ENCODE peak calls at places on chromosomes 3 and 15, in five cellular contexts. A is GM12878, X is fibroblast of lung, F is mammary epithelial cell, J is hepatocyte. Q is an unnamed sample. For H3K36me3, the result is how much of the 10 kb centered on the place peaks cover.

GRCh38 chr3:90062631-90063200 is 955.3 kb downstream of the EPHA3 start:
- DNase-seq in A (no peak), X (no peak), F (peak), J (no peak), Q (no peak)

GRCh38 chr15:95812491-95812890 is 518.0 kb upstream of the NR2F2 start:
- DNase-seq in A (no peak), X (peak), F (no peak), J (no peak), Q (no peak)

GRCh38 chr3:30188713-30189112 is 417.7 kb upstream of the TGFBR2 start:
- DNase-seq in A (no peak), X (peak), F (peak), J (peak), Q (peak)

GRCh38 chr3:98398513-98398912 is 8.0 kb downstream of the OR5K3 start:
- DNase-seq in A (no peak), X (no peak), F (no peak), J (no peak), Q (no peak)

GRCh38 chr15:51341366-51342248 is at the start of gene GLDN:
- DNase-seq in A (no peak), X (peak), F (peak), J (peak), Q (no peak)

GRCh38 chr3:147427796-147428195 is 18.6 kb downstream of the ZIC1 start:
- DNase-seq in A (no peak), X (no peak), F (no peak), J (no peak), Q (no peak)

GRCh38 chr3:23341147-23341838 is 138.2 kb downstream of the UBE2E2 start:
- DNase-seq in A (peak), X (no peak), F (no peak), J (no peak), Q (peak)

GRCh38 chr3:130093741-130094391 is 12.2 kb downstream of the ALG1L2 start:
- DNase-seq in A (peak), X (no peak), F (no peak), J (no peak), Q (no peak)

GRCh38 chr15:35929740-35930444 is 383.9 kb upstream of the DPH6 start:
- DNase-seq in A (peak), X (no peak), F (no peak), J (no peak), Q (no peak)

GRCh38 chr15:52113708-52114107 is 1.1 kb upstream of the BCL2L10 start:
- DNase-seq in A (no peak), X (no peak), F (no peak), J (no peak), Q (no peak)

GRCh38 chr3:122011396-122011795 is 10.7 kb downstream of the ILDR1 start:
- DNase-seq in A (no peak), X (no peak), F (no peak), J (no peak), Q (no peak)

GRCh38 chr15:23416349-23417276 is 30.4 kb downstream of the GOLGA6L2 start:
- DNase-seq in A (no peak), X (no peak), F (no peak), J (no peak), Q (no peak)

GRCh38 chr3:145286937-145287336 is 874.0 kb downstream of the PLOD2 start:
- DNase-seq in A (no peak), X (no peak), F (no peak), J (no peak), Q (no peak)

GRCh38 chr15:81400640-81401236 is 26.7 kb upstream of the TMC3 start:
- DNase-seq in A (peak), X (peak), F (peak), J (peak), Q (peak)

GRCh38 chr3:179272385-179272784 is 21.5 kb upstream of the KCNMB3 start:
- DNase-seq in A (no peak), X (no peak), F (no peak), J (no peak), Q (peak)

GRCh38 chr15:51879555-51879954 is 50.1 kb downstream of the TMOD3 start:
- DNase-seq in A (no peak), X (peak), F (peak), J (no peak), Q (no peak)

GRCh38 chr3:72353236-72354105 is 494.8 kb downstream of the SHQ1 start:
- DNase-seq in A (no peak), X (no peak), F (peak), J (no peak), Q (no peak)

GRCh38 chr3:4757056-4757948 is 221.9 kb upstream of the BHLHE40 start:
- DNase-seq in A (no peak), X (no peak), F (no peak), J (peak), Q (no peak)

GRCh38 chr3:34696831-34697230 is 898.4 kb downstream of the PDCD6IP start:
- DNase-seq in A (no peak), X (no peak), F (no peak), J (no peak), Q (no peak)

GRCh38 chr15:80777836-80778620 is 1.1 kb upstream of the CEMIP start:
- DNase-seq in A (no peak), X (no peak), F (peak), J (no peak), Q (no peak)

GRCh38 chr15:93664180-93664951 is 567.0 kb upstream of the MCTP2 start:
- DNase-seq in A (no peak), X (no peak), F (no peak), J (no peak), Q (no peak)

GRCh38 chr15:44588541-44588940 is 51.6 kb downstream of the EIF3J start:
- DNase-seq in A (no peak), X (no peak), F (no peak), J (no peak), Q (no peak)

GRCh38 chr3:39144748-39145380 is 8.5 kb downstream of the CSRNP1 start:
- DNase-seq in A (no peak), X (no peak), F (no peak), J (no peak), Q (no peak)

GRCh38 chr15:92848852-92849598 is 51.1 kb upstream of the CHD2 start:
- DNase-seq in A (peak), X (peak), F (no peak), J (no peak), Q (no peak)

GRCh38 chr3:135155228-135155627 is 360.2 kb downstream of the EPHB1 start:
- DNase-seq in A (no peak), X (no peak), F (no peak), J (no peak), Q (no peak)

GRCh38 chr15:70863450-70864218 is 9.7 kb upstream of the LARP6 start:
- DNase-seq in A (no peak), X (peak), F (peak), J (peak), Q (peak)

GRCh38 chr15:63874616-63875015 is 40.9 kb upstream of the HERC1 start:
- DNase-seq in A (no peak), X (no peak), F (no peak), J (no peak), Q (no peak)

GRCh38 chr3:65376426-65376825 is 662.3 kb downstream of the MAGI1 start:
- DNase-seq in A (no peak), X (no peak), F (no peak), J (no peak), Q (no peak)

DNA sequence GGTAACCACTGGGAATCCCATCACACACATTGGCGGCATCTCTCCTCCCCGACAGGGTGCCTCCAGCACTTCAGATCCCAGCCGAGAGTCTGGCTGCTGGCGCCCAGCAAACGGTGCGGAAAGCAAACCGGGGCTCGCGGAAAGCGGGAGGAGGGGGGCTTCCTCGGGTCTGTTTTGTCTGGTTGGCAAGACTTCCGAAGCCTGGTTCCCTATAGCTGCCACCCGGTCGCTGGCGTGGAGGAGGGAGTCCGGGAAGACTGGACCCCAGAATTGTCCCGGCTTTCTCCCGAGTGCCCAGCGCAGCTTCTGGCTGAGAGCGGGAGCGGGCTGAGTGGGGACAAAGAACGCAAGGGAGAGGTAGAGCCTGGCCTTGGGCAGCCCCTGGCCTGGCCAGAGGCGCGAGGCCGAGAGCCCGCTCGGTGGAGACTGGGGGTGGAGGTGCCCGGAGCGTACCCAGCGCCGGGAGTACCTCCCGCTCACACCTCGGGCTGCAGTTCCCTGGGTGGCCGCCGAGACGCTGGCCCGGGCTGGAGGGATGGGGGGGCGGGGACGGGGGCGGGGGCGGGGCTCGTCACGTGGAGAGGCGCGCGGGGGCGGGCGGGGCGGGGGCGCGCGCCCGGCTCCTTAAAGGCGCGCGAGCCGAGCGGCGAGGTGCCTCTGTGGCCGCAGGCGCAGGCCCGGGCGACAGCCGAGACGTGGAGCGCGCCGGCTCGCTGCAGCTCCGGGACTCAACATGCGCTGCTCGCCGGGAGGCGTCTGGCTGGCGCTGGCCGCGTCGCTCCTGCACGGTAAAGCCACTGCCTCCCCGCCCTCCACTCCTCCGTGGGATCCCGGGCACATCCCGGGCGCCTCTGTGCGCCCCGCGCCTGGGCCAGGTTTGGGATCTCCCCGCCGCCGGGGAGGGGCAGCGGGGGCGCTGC is at the start of gene CHRNA7:
- DNase-seq in A (no peak), X (peak), F (peak), J (peak), Q (peak)
- TF ChIP-seq EZH2 in A (no peak), X (no peak), F (no peak), J (peak), Q (no peak)

DNA sequence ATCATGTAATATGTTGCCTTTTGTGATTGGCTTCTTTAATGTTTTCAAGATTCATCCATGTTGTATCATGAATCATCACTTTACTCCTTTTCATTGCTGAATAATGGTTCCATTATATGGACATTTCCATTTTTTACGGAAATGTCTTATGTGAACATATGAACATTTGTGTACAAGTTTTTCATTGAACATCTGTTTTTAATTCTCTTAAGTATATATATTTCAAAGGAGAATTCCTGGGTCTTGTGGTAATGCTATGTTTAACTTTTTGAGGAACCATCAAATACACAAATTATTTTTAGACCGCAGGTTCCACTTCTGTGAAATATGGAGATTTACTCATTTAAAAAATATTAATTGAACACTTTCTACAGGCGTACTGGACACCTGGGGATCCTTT is 85.7 kb downstream of the ARIH1 start:
- DNase-seq in A (no peak), X (peak), F (no peak), J (no peak), Q (no peak)
- H3K36me3 ChIP-seq in A (under half), X (under half), F (under half), J (under half), Q (under half)

DNA sequence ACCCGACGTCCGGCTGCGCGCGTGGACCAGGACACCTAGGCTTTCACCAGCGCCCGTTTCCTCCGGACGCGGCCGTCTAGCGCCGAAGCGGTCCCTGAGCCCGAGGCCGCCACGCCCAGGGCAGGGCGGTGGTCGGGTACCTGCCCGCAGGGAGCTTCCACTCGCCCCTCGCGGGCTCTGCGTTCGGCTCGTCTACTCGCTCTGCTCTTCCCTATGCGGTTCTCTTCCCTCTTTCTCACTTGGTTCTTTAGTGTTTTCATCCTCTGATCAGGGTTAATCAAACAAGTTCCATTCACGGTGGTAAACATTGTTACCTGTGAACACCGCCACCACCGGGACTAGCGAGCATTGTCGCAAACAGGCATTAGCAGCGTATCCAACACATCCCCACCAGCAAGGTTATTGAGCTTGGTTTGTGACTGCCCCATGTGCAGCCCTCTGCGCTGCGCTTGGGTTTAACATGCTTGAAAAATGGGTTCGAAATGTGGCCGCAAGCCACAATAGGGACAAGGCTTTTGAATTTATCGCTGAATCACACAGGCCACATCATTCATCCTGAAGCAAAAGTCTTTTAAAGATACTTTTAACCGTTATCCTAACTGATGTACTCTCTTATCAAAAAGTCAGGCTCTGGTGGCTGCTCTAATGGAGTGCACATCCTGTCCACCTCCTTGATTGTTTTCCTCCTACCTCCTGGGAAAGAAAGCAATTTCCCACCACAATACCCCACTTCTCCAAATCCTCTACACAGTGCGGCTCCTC is 848 bp upstream of the CD47 start:
- DNase-seq in A (no peak), X (peak), F (no peak), J (peak), Q (no peak)
- TF ChIP-seq EZH2 in A (no peak), X (no peak), F (no peak), J (no peak), Q (no peak)

GRCh38 chr15:67740376-67740775 is 84.9 kb upstream of the SKOR1 start:
- DNase-seq in A (no peak), X (no peak), F (no peak), J (no peak), Q (no peak)
- H3K36me3 ChIP-seq in A (under half), X (under half), F (under half), J (under half), Q (under half)

GRCh38 chr3:172446198-172446597 is 2.1 kb downstream of the GHSR start:
- DNase-seq in A (no peak), X (no peak), F (no peak), J (no peak), Q (no peak)

GRCh38 chr3:172454180-172454579 is 5.9 kb upstream of the GHSR start:
- DNase-seq in A (no peak), X (no peak), F (peak), J (no peak), Q (no peak)

GRCh38 chr3:172447611-172448579 is at the start of gene GHSR:
- DNase-seq in A (no peak), X (no peak), F (no peak), J (no peak), Q (no peak)

GRCh38 chr3:172449468-172450149 is 1.4 kb upstream of the GHSR start:
- DNase-seq in A (no peak), X (peak), F (peak), J (peak), Q (peak)

DNA sequence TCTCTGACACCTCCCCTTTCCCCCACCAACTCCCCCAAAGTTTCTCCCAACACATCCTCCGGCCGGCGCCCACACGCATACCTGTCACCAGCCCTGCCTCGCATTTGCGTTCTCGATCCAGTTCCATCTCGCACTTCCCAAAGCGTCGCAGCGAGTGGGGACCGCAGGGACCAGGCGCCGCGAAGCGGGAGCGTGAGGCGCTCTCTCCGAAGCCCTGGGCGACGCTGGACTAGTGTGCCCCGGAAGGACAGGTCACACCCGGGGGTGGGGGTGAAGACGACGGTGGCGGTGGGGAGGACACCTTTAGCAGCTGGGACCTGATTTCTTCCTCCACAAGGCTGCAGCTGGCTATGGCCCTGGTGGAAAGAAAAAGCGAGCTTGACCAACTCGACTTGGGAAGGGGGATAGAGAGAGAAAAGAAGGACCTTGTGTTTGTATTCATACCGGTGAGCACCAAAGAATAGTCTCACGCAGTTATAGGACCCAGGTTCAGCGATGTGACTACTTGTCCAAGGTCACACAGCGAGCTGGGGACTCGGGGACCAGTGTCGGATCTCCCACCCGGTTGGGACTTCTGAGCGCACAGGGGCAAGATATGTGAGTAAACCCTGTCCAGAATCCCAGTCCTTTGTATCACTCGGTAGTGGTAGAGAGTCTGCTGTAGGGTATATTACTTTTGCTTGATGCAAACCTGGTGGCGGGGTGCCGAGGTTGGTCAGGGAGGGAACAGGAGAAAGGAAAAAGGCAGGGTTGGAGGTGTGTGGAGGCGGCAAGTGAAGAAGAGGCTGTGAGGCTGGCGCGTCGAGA is 608 bp upstream of the GHSR start:
- DNase-seq in A (no peak), X (no peak), F (no peak), J (no peak), Q (no peak)
- TF ChIP-seq EZH2 in A (no peak), X (no peak), F (peak), J (no peak), Q (peak)

GRCh38 chr3:50100956-50101845 is 12.5 kb downstream of the RBM5 start:
- DNase-seq in A (no peak), X (peak), F (no peak), J (no peak), Q (peak)

GRCh38 chr3:50089603-50089945 is 855 bp downstream of the RBM5 start:
- DNase-seq in A (no peak), X (peak), F (no peak), J (no peak), Q (no peak)

GRCh38 chr3:50090985-50091384 is 2.3 kb downstream of the RBM5 start:
- DNase-seq in A (no peak), X (no peak), F (no peak), J (no peak), Q (no peak)

GRCh38 chr3:50095352-50095998 is 6.8 kb downstream of the RBM5 start:
- DNase-seq in A (no peak), X (no peak), F (no peak), J (no peak), Q (no peak)
- H3K36me3 ChIP-seq in A (half or more), X (under half), F (half or more), J (under half), Q (half or more)

GRCh38 chr3:54121404-54122045 is 827 bp upstream of the CACNA2D3 start:
- DNase-seq in A (no peak), X (peak), F (no peak), J (peak), Q (no peak)
- TF ChIP-seq EZH2 in A (no peak), X (peak), F (no peak), J (no peak), Q (peak)

DNA sequence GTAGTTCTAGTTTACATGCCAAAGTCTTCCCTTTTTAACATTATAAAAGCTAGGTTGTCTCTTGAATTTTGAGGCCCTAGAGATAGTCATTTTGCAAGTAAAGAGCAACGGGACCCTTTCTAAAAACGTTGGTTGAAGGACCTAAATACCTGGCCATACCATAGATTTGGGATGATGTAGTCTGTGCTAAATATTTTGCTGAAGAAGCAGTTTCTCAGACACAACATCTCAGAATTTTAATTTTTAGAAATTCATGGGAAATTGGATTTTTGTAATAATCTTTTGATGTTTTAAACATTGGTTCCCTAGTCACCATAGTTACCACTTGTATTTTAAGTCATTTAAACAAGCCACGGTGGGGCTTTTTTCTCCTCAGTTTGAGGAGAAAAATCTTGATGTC is 21.3 kb downstream of the SLC35A5 start:
- DNase-seq in A (no peak), X (no peak), F (no peak), J (no peak), Q (no peak)
- H3K36me3 ChIP-seq in A (under half), X (under half), F (under half), J (under half), Q (under half)

GRCh38 chr3:156445117-156445968 is 109.6 kb downstream of the SSR3 start:
- DNase-seq in A (no peak), X (peak), F (peak), J (no peak), Q (no peak)

GRCh38 chr3:156448300-156448699 is 106.6 kb downstream of the SSR3 start:
- DNase-seq in A (no peak), X (peak), F (peak), J (peak), Q (peak)

DNA sequence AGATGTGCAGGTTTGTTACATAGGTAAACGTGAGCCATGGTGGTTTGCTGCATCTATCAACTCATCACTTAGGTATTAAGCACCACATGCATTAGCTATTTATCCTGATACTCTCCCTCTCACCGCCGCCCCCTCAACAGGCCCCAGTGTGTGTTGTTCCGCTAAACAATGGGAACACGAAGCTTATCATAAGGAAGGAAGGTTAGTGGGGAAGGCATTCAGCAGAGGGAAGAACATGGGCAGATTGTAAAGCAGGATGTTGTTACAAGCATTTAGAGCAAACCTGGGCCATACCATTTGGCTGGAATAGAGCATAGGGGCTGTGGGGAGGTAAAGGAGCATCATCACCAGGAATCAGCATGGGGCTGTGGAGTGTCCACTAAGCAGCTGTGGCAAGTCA is 111.8 kb downstream of the SSR3 start:
- DNase-seq in A (no peak), X (no peak), F (no peak), J (no peak), Q (no peak)
- TF ChIP-seq EZH2 in A (no peak), X (no peak), F (no peak), J (no peak), Q (no peak)